ENCODE peak calls at places on chromosomes 2 and 18, in ten cellular contexts. B is activated CD4-positive, CD25-positive, alpha-beta regulatory T cell; U is CD4-positive, alpha-beta T cell; C is LoVo; G is activated CD4-positive, alpha-beta T cell treated with anti-CD3 and anti-CD28 coated beads, Interleukin-2, amount 50 U/mL, for 1 hour; F is stimulated activated CD8-positive, alpha-beta memory T cell treated with anti-CD3 and anti-CD28 coated beads, Interleukin-2, amount 100 ng/mL, for 48 hours; V is lower lobe of right lung; L is fibroblast of the conjunctiva; K is OCI-LY7; H is GM03348. A is an unnamed sample.

GRCh38 chr2:205022751-205023150 is 477.5 kb downstream of the PARD3B start:
- DNase-seq in C (no peak), V (no peak), H (no peak), F (no peak), G (no peak), L (no peak), U (no peak), B (no peak), K (no peak), A (no peak)

GRCh38 chr2:25340340-25340886 is 1.3 kb downstream of the DNMT3A start:
- DNase-seq in H (peak; percentile 57), V (peak; percentile 62), L (no peak), B (no peak), C (no peak), K (no peak), U (no peak), G (peak; percentile 9), F (no peak), A (no peak)

GRCh38 chr2:144358979-144359541 is 160.9 kb downstream of the ZEB2 start:
- DNase-seq in F (no peak), H (no peak), G (no peak), C (no peak), B (no peak), L (no peak), V (no peak), K (no peak), U (no peak), A (no peak)

GRCh38 chr2:218028189-218028495 is 25.3 kb upstream of the TNS1 start:
- DNase-seq in F (no peak), C (no peak), L (no peak), H (no peak), G (no peak), K (no peak), V (no peak), U (no peak), B (no peak), A (no peak)

GRCh38 chr2:211611061-211611518 is 927.5 kb downstream of the ERBB4 start:
- DNase-seq in G (no peak), V (no peak), U (no peak), L (no peak), B (no peak), F (no peak), K (no peak), H (no peak), C (peak; percentile 48), A (no peak)

GRCh38 chr18:30583768-30584167 is 458.8 kb downstream of the DSC3 start:
- DNase-seq in L (no peak), G (no peak), C (no peak), F (no peak), V (no peak), H (no peak), K (no peak), U (no peak), B (no peak), A (no peak)

GRCh38 chr2:235922851-235923250 is 245.3 kb downstream of the GBX2 start:
- DNase-seq in C (no peak), F (no peak), U (no peak), H (no peak), V (no peak), L (no peak), K (no peak), B (no peak), G (no peak), A (no peak)

GRCh38 chr2:47598476-47598875 is 184.5 kb upstream of the MSH6 start:
- DNase-seq in K (no peak), C (no peak), L (no peak), B (no peak), V (no peak), U (no peak), G (no peak), F (no peak), H (no peak), A (no peak)

GRCh38 chr2:15944325-15945017 is 4.1 kb downstream of the MYCN start:
- DNase-seq in K (no peak), C (no peak), B (no peak), U (no peak), H (no peak), F (no peak), G (no peak), V (no peak), L (no peak), A (no peak)

GRCh38 chr2:219182331-219183150 is 4.5 kb downstream of the RETREG2 start:
- DNase-seq in G (no peak), L (no peak), C (no peak), B (no peak), F (no peak), V (peak; percentile 57), H (no peak), U (no peak), K (no peak), A (no peak)

GRCh38 chr2:207252416-207252815 is 86.7 kb upstream of the KLF7 start:
- DNase-seq in H (no peak), F (no peak), K (no peak), V (no peak), U (no peak), C (no peak), B (no peak), L (no peak), G (no peak), A (no peak)

GRCh38 chr18:58255701-58256311 is 211.8 kb downstream of the NEDD4L start:
- DNase-seq in L (no peak), C (no peak), B (no peak), F (no peak), H (no peak), G (no peak), U (no peak), K (no peak), V (no peak), A (no peak)

GRCh38 chr2:28342081-28342967 is 50.3 kb upstream of the FOSL2 start:
- DNase-seq in H (peak; percentile 71), G (no peak), C (no peak), K (no peak), L (peak; percentile 81), V (peak; percentile 39), U (no peak), B (no peak), F (no peak), A (peak; percentile 61)

GRCh38 chr2:66874411-66874810 is 439.5 kb downstream of the MEIS1 start:
- DNase-seq in K (no peak), L (no peak), U (no peak), B (no peak), V (no peak), H (peak; percentile 55), C (no peak), G (no peak), F (no peak), A (no peak)

GRCh38 chr2:181178823-181179412 is 198.5 kb downstream of the UBE2E3 start:
- DNase-seq in L (no peak), H (no peak), F (no peak), B (no peak), G (peak; percentile 43), V (no peak), K (peak; percentile 42), U (peak; percentile 33), C (peak; percentile 11), A (no peak)

GRCh38 chr2:65024149-65024829 is 31.9 kb upstream of the CEP68 start:
- DNase-seq in B (no peak), H (peak; percentile 84), C (peak; percentile 31), K (no peak), V (no peak), G (no peak), U (no peak), L (peak; percentile 88), F (no peak), A (peak; percentile 32)

GRCh38 chr18:60020107-60020925 is 120.5 kb downstream of the PMAIP1 start:
- DNase-seq in U (no peak), G (no peak), H (peak; percentile 22), L (no peak), B (no peak), K (no peak), F (no peak), C (no peak), V (no peak), A (no peak)

GRCh38 chr2:235230809-235231601 is 262.8 kb upstream of the AGAP1 start:
- DNase-seq in C (no peak), H (peak; percentile 34), B (no peak), V (no peak), G (no peak), L (peak; percentile 12), U (no peak), K (no peak), F (no peak), A (no peak)

GRCh38 chr2:10408649-10409579 is 39.2 kb downstream of the ODC1 start:
- DNase-seq in H (peak; percentile 89), G (peak; percentile 82), C (peak; percentile 90), L (peak; percentile 46), B (peak; percentile 47), F (peak; percentile 70), U (peak; percentile 77), V (peak; percentile 93), K (peak; percentile 88), A (peak; percentile 87)